ENCODE peak calls at places on chromosomes 16 and 17, in nine cellular contexts. One of them, this sample, is unnamed.

GRCh38 chr17:35129973-35130351 is 8.5 kb downstream of the FNDC8 start:
- DNase-seq in GM23338: no peak
- DNase-seq in body of pancreas: no peak
- DNase-seq in fibroblast of lung: peak; percentile 38
- DNase-seq in transverse colon: no peak
- DNase-seq in HCT116: no peak
- DNase-seq in mesenchymal stem cell: no peak
- DNase-seq in thoracic aorta: no peak
- DNase-seq in GM23248: no peak
- DNase-seq in this sample: no peak

GRCh38 chr17:56708670-56709410 is 115.3 kb downstream of the NOG start:
- DNase-seq in transverse colon: no peak
- DNase-seq in GM23338: no peak
- DNase-seq in GM23248: no peak
- DNase-seq in body of pancreas: no peak
- DNase-seq in mesenchymal stem cell: no peak
- DNase-seq in HCT116: no peak
- DNase-seq in fibroblast of lung: no peak
- DNase-seq in thoracic aorta: no peak
- DNase-seq in this sample: no peak

GRCh38 chr17:45146616-45147101 is 1.6 kb upstream of the HEXIM1 start:
- DNase-seq in transverse colon: peak; percentile 74
- DNase-seq in HCT116: no peak
- DNase-seq in GM23338: no peak
- DNase-seq in thoracic aorta: no peak
- DNase-seq in fibroblast of lung: peak; percentile 65
- DNase-seq in GM23248: peak; percentile 56
- DNase-seq in body of pancreas: no peak
- DNase-seq in mesenchymal stem cell: peak; percentile 76
- DNase-seq in this sample: peak; percentile 97

GRCh38 chr17:82830249-82830661 is 9.6 kb downstream of the ZNF750 start:
- DNase-seq in GM23338: no peak
- DNase-seq in transverse colon: no peak
- DNase-seq in HCT116: no peak
- DNase-seq in thoracic aorta: no peak
- DNase-seq in fibroblast of lung: peak; percentile 54
- DNase-seq in body of pancreas: peak; percentile 26
- DNase-seq in mesenchymal stem cell: no peak
- DNase-seq in GM23248: no peak
- DNase-seq in this sample: no peak

GRCh38 chr17:73307130-73307529 is 4.7 kb downstream of the CDC42EP4 start:
- DNase-seq in GM23338: no peak
- DNase-seq in fibroblast of lung: no peak
- DNase-seq in GM23248: no peak
- DNase-seq in transverse colon: peak; percentile 55
- DNase-seq in thoracic aorta: no peak
- DNase-seq in mesenchymal stem cell: no peak
- DNase-seq in HCT116: no peak
- DNase-seq in body of pancreas: peak; percentile 74
- DNase-seq in this sample: peak; percentile 64

GRCh38 chr17:47704781-47705180 is 10.8 kb downstream of the TBKBP1 start:
- DNase-seq in GM23248: no peak
- DNase-seq in fibroblast of lung: no peak
- DNase-seq in HCT116: no peak
- DNase-seq in transverse colon: no peak
- DNase-seq in thoracic aorta: no peak
- DNase-seq in GM23338: no peak
- DNase-seq in body of pancreas: no peak
- DNase-seq in mesenchymal stem cell: no peak
- DNase-seq in this sample: no peak

GRCh38 chr17:75011788-75012319 is 616 bp upstream of the MRPL58 start:
- DNase-seq in body of pancreas: peak; percentile 65
- DNase-seq in GM23338: peak; percentile 42
- DNase-seq in transverse colon: peak; percentile 70
- DNase-seq in GM23248: peak; percentile 90
- DNase-seq in fibroblast of lung: peak; percentile 74
- DNase-seq in HCT116: no peak
- DNase-seq in mesenchymal stem cell: peak; percentile 44
- DNase-seq in thoracic aorta: no peak
- DNase-seq in this sample: no peak

GRCh38 chr17:8147805-8148404 is 4.3 kb downstream of the PER1 start:
- DNase-seq in thoracic aorta: no peak
- DNase-seq in transverse colon: no peak
- DNase-seq in fibroblast of lung: no peak
- DNase-seq in GM23248: no peak
- DNase-seq in GM23338: no peak
- DNase-seq in body of pancreas: no peak
- DNase-seq in HCT116: no peak
- DNase-seq in mesenchymal stem cell: no peak
- DNase-seq in this sample: no peak

GRCh38 chr17:45168991-45169752 is 7.5 kb downstream of the HEXIM2 start:
- DNase-seq in HCT116: no peak
- DNase-seq in transverse colon: no peak
- DNase-seq in fibroblast of lung: no peak
- DNase-seq in thoracic aorta: no peak
- DNase-seq in GM23338: peak; percentile 63
- DNase-seq in body of pancreas: no peak
- DNase-seq in mesenchymal stem cell: no peak
- DNase-seq in GM23248: no peak
- DNase-seq in this sample: no peak

GRCh38 chr16:52450241-52450640 is 96.7 kb downstream of the TOX3 start:
- DNase-seq in body of pancreas: no peak
- DNase-seq in mesenchymal stem cell: no peak
- DNase-seq in GM23338: no peak
- DNase-seq in GM23248: no peak
- DNase-seq in HCT116: no peak
- DNase-seq in transverse colon: no peak
- DNase-seq in fibroblast of lung: no peak
- DNase-seq in thoracic aorta: no peak
- DNase-seq in this sample: no peak

GRCh38 chr17:75288784-75289121 is 480 bp downstream of the SLC25A19 start:
- DNase-seq in HCT116: no peak
- DNase-seq in mesenchymal stem cell: no peak
- DNase-seq in transverse colon: peak; percentile 67
- DNase-seq in thoracic aorta: no peak
- DNase-seq in GM23248: no peak
- DNase-seq in fibroblast of lung: no peak
- DNase-seq in GM23338: peak; percentile 72
- DNase-seq in body of pancreas: no peak
- DNase-seq in this sample: no peak

GRCh38 chr17:15112881-15113617 is 152.1 kb downstream of the PMP22 start:
- DNase-seq in mesenchymal stem cell: no peak
- DNase-seq in fibroblast of lung: no peak
- DNase-seq in body of pancreas: no peak
- DNase-seq in HCT116: no peak
- DNase-seq in GM23338: no peak
- DNase-seq in thoracic aorta: no peak
- DNase-seq in transverse colon: no peak
- DNase-seq in GM23248: peak; percentile 53
- DNase-seq in this sample: no peak

GRCh38 chr17:39090832-39091622 is 60.4 kb downstream of the PLXDC1 start:
- DNase-seq in fibroblast of lung: no peak
- DNase-seq in body of pancreas: no peak
- DNase-seq in GM23248: no peak
- DNase-seq in HCT116: no peak
- DNase-seq in transverse colon: no peak
- DNase-seq in mesenchymal stem cell: no peak
- DNase-seq in thoracic aorta: no peak
- DNase-seq in GM23338: no peak
- DNase-seq in this sample: no peak

GRCh38 chr17:5789443-5789842 is 205.1 kb upstream of the NLRP1 start:
- DNase-seq in fibroblast of lung: no peak
- DNase-seq in mesenchymal stem cell: no peak
- DNase-seq in body of pancreas: no peak
- DNase-seq in thoracic aorta: no peak
- DNase-seq in HCT116: no peak
- DNase-seq in GM23338: no peak
- DNase-seq in GM23248: no peak
- DNase-seq in transverse colon: no peak
- DNase-seq in this sample: no peak

GRCh38 chr17:79370594-79370993 is 240.3 kb downstream of the RBFOX3 start:
- DNase-seq in GM23248: no peak
- DNase-seq in fibroblast of lung: no peak
- DNase-seq in mesenchymal stem cell: no peak
- DNase-seq in HCT116: no peak
- DNase-seq in body of pancreas: no peak
- DNase-seq in thoracic aorta: no peak
- DNase-seq in GM23338: no peak
- DNase-seq in transverse colon: no peak
- DNase-seq in this sample: no peak

GRCh38 chr16:70689970-70690905 is 4.4 kb upstream of the MTSS2 start:
- DNase-seq in HCT116: no peak
- DNase-seq in GM23248: no peak
- DNase-seq in GM23338: no peak
- DNase-seq in fibroblast of lung: peak; percentile 50
- DNase-seq in transverse colon: peak; percentile 65
- DNase-seq in mesenchymal stem cell: no peak
- DNase-seq in body of pancreas: no peak
- DNase-seq in thoracic aorta: no peak
- DNase-seq in this sample: peak; percentile 61

GRCh38 chr17:32910769-32911168 is 17.2 kb upstream of the TMEM98 start:
- DNase-seq in fibroblast of lung: no peak
- DNase-seq in mesenchymal stem cell: no peak
- DNase-seq in HCT116: no peak
- DNase-seq in GM23248: no peak
- DNase-seq in body of pancreas: no peak
- DNase-seq in GM23338: no peak
- DNase-seq in transverse colon: peak; percentile 50
- DNase-seq in thoracic aorta: no peak
- DNase-seq in this sample: peak; percentile 94

DNA sequence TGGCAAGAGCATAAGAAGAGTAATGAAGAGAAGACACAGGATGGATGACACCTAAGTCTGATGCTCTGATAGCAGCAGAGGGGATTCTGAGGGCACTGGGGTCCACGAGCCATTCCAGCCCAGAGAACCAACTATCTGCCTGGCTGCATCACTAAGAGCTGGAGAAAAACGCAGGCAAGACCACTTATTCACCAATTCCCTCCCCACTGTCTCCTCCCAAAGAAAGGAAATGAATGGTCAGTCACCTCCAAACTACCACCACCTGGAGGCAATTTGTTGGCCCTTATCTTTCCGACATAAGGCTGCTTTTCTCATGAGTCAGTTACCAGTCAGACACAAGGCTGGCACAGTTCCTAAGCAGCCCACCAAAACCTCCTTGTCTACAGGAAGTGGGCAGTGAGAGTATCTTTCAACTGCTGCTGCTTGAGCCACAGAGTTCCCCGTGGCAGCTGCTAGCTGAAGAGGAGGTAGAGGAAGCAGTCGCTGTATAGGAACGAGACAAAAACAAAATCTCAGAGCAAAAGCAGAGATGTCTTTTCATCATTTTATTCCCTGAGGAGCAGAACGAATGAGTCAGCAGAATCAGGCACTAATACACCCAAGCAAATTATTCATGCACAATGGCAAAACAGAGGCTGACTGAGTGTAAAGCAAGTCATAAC is 111.1 kb downstream of the SMG6 start:
- DNase-seq in thoracic aorta: no peak
- DNase-seq in GM23248: peak; percentile 93
- DNase-seq in HCT116: peak; percentile 48
- DNase-seq in body of pancreas: no peak
- DNase-seq in mesenchymal stem cell: peak; percentile 87
- DNase-seq in GM23338: no peak
- DNase-seq in transverse colon: peak; percentile 19
- DNase-seq in fibroblast of lung: peak; percentile 85
- DNase-seq in this sample: peak; percentile 52
- H3K4me1 ChIP-seq in thoracic aorta: peaks cover 36% of the 10 kb centered on the region
- H3K4me1 ChIP-seq in GM23248: peaks cover 45% of the 10 kb centered on the region
- H3K4me1 ChIP-seq in HCT116: peaks cover 11% of the 10 kb centered on the region
- H3K4me1 ChIP-seq in body of pancreas: no peaks in the 10 kb centered on the region
- H3K4me1 ChIP-seq in mesenchymal stem cell: peaks cover 10% of the 10 kb centered on the region
- H3K4me1 ChIP-seq in GM23338: peaks cover 22% of the 10 kb centered on the region
- H3K4me1 ChIP-seq in transverse colon: no peaks in the 10 kb centered on the region
- H3K4me1 ChIP-seq in fibroblast of lung: peaks cover 22% of the 10 kb centered on the region
- H3K4me1 ChIP-seq in this sample: peaks cover 10% of the 10 kb centered on the region

DNA sequence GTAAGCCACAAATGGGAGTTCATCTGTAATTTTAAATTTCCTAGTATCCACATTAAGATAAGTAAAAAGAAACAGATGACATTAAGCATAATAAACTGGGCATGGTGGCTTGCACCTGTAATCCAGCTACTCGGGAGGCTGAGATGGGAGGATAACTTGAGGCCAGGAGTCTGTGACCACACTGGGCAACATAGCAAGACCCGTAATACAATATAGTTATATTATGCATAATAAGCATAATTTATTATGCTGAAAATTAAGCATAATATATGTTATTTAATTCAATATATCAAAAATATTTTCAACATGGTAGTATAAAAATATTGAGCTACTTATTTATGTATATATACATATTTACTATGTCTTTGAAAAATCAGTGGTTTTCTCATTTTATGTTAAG is 48.2 kb downstream of the RNF135 start:
- DNase-seq in GM23248: no peak
- DNase-seq in GM23338: no peak
- DNase-seq in fibroblast of lung: no peak
- DNase-seq in mesenchymal stem cell: no peak
- DNase-seq in HCT116: no peak
- DNase-seq in transverse colon: no peak
- DNase-seq in body of pancreas: no peak
- DNase-seq in thoracic aorta: no peak
- DNase-seq in this sample: no peak
- H3K27ac ChIP-seq in GM23248: no peak overlapping the region
- H3K27ac ChIP-seq in GM23338: no peak overlapping the region
- H3K27ac ChIP-seq in fibroblast of lung: no peak overlapping the region
- H3K27ac ChIP-seq in mesenchymal stem cell: no peak overlapping the region
- H3K27ac ChIP-seq in HCT116: no peak overlapping the region
- H3K27ac ChIP-seq in transverse colon: no peak overlapping the region
- H3K27ac ChIP-seq in body of pancreas: no peak overlapping the region
- H3K27ac ChIP-seq in thoracic aorta: no peak overlapping the region
- H3K27ac ChIP-seq in this sample: no peak overlapping the region

GRCh38 chr17:50206604-50207293 is 5.3 kb upstream of the COL1A1 start:
- DNase-seq in fibroblast of lung: peak; percentile 52
- DNase-seq in HCT116: no peak
- DNase-seq in mesenchymal stem cell: peak; percentile 79
- DNase-seq in transverse colon: peak; percentile 35
- DNase-seq in thoracic aorta: no peak
- DNase-seq in GM23248: peak; percentile 85
- DNase-seq in GM23338: peak; percentile 83
- DNase-seq in body of pancreas: no peak
- DNase-seq in this sample: no peak
- H3K4me1 ChIP-seq in fibroblast of lung: peaks cover 67% of the 10 kb centered on the region
- H3K4me1 ChIP-seq in HCT116: peaks cover 14% of the 10 kb centered on the region
- H3K4me1 ChIP-seq in mesenchymal stem cell: peaks cover 62% of the 10 kb centered on the region
- H3K4me1 ChIP-seq in transverse colon: peaks cover 25% of the 10 kb centered on the region
- H3K4me1 ChIP-seq in thoracic aorta: peaks cover 32% of the 10 kb centered on the region
- H3K4me1 ChIP-seq in GM23248: peaks cover 91% of the 10 kb centered on the region
- H3K4me1 ChIP-seq in GM23338: peaks cover 45% of the 10 kb centered on the region
- H3K4me1 ChIP-seq in body of pancreas: no peaks in the 10 kb centered on the region
- H3K4me1 ChIP-seq in this sample: peaks cover 6% of the 10 kb centered on the region

DNA sequence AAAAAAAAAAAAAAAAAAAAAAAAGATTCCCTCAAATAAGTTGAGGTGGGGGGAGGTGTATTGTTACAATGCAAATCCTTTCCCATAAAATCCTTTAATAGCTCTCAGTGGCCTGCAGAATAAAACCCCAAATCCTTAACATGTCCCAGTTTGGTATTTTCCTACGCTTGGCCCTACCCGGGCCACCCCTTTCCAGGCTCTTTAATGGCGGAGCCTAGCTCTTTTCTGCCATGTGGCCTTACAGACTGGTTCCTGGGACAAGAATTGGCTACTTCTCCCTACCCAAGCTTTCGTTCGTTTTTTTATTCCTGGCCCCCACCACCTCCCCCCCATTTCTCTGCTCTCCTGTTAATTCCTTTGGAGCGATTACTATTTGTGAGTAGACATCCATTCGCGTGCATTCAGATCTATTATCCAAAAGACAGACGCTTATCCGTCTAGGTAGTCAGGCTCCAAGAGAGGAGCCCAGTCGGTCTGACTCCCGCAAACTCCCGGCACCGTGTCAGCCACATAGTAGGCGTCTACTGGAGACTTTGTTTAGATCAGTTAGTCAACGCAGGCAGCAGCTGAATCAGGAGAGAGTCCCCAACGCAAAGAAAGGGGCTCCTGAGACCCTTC is 813 bp upstream of the THAP11 start:
- DNase-seq in HCT116: no peak
- DNase-seq in GM23338: peak; percentile 42
- DNase-seq in thoracic aorta: no peak
- DNase-seq in GM23248: no peak
- DNase-seq in mesenchymal stem cell: no peak
- DNase-seq in body of pancreas: no peak
- DNase-seq in fibroblast of lung: no peak
- DNase-seq in transverse colon: no peak
- DNase-seq in this sample: no peak
- H3K27ac ChIP-seq in HCT116: peak overlapping the region; percentile 96
- H3K27ac ChIP-seq in GM23338: peak overlapping the region; percentile 98
- H3K27ac ChIP-seq in thoracic aorta: peak overlapping the region; percentile 97
- H3K27ac ChIP-seq in GM23248: peak overlapping the region; percentile 91
- H3K27ac ChIP-seq in mesenchymal stem cell: peak overlapping the region; percentile 24
- H3K27ac ChIP-seq in body of pancreas: peak overlapping the region; percentile 98
- H3K27ac ChIP-seq in fibroblast of lung: peak overlapping the region; percentile 97
- H3K27ac ChIP-seq in transverse colon: peak overlapping the region; percentile 96
- H3K27ac ChIP-seq in this sample: no peak overlapping the region